ENCODE peak calls at places on chromosome 21, in five cellular contexts. K is AG09309, A is HCT116, P is NCI-H774, B is AG04450. Q is an unnamed sample.

GRCh38 chr21:37513383-37513782 is 146.8 kb downstream of the DYRK1A start:
- DNase-seq in B (no peak), P (no peak), K (no peak), A (no peak), Q (no peak)

GRCh38 chr21:43645414-43645891 is 13.8 kb downstream of the HSF2BP start:
- DNase-seq in P (no peak), A (no peak), K (peak), B (peak), Q (peak)

GRCh38 chr21:29762570-29763082 is 177.2 kb downstream of the GRIK1 start:
- DNase-seq in K (no peak), P (no peak), B (no peak), A (no peak), Q (no peak)

GRCh38 chr21:44802396-44803153 is 955 bp upstream of the UBE2G2 start:
- DNase-seq in K (no peak), B (no peak), A (no peak), P (no peak), Q (no peak)

GRCh38 chr21:17441370-17441769 is 71.5 kb upstream of the CXADR start:
- DNase-seq in B (no peak), P (peak), A (no peak), K (no peak), Q (no peak)

GRCh38 chr21:31500071-31500470 is 156.0 kb upstream of the TIAM1 start:
- DNase-seq in A (no peak), K (no peak), B (no peak), P (no peak), Q (no peak)

GRCh38 chr21:37240978-37241377 is 26.2 kb downstream of the VPS26C start:
- DNase-seq in B (no peak), K (no peak), P (no peak), A (no peak), Q (no peak)

GRCh38 chr21:29504751-29505321 is 206.1 kb downstream of the BACH1 start:
- DNase-seq in B (peak), P (no peak), K (no peak), A (no peak), Q (no peak)

GRCh38 chr21:44989538-44989888 is 49.7 kb downstream of the SLX9 start:
- DNase-seq in P (no peak), K (no peak), B (peak), A (no peak), Q (no peak)

GRCh38 chr21:45029968-45030636 is 44.3 kb upstream of the ADARB1 start:
- DNase-seq in B (no peak), A (no peak), K (no peak), P (no peak), Q (no peak)

GRCh38 chr21:33657124-33657842 is 15.0 kb downstream of the ITSN1 start:
- DNase-seq in B (no peak), P (no peak), A (no peak), K (no peak), Q (no peak)

GRCh38 chr21:25506887-25507286 is 100.4 kb downstream of the MRPL39 start:
- DNase-seq in A (no peak), K (no peak), B (peak), P (peak), Q (no peak)

GRCh38 chr21:36854391-36854790 is 112.1 kb downstream of the HLCS start:
- DNase-seq in A (no peak), P (no peak), K (no peak), B (no peak), Q (peak)

GRCh38 chr21:45379901-45380330 is 25.0 kb upstream of the COL18A1 start:
- DNase-seq in B (no peak), P (no peak), K (no peak), A (no peak), Q (no peak)

GRCh38 chr21:36166705-36167104 is 10.1 kb downstream of the DOP1B start:
- DNase-seq in B (no peak), K (no peak), P (no peak), A (no peak), Q (no peak)

GRCh38 chr21:44353200-44353970 is at the start of gene TRPM2:
- DNase-seq in A (no peak), K (no peak), P (no peak), B (no peak), Q (peak)

GRCh38 chr21:34724131-34724856 is 55.5 kb downstream of the CLIC6 start:
- DNase-seq in P (no peak), B (no peak), K (no peak), A (no peak), Q (no peak)

GRCh38 chr21:41580758-41581554 is 73.0 kb upstream of the TMPRSS2 start:
- DNase-seq in K (no peak), B (no peak), P (no peak), A (no peak), Q (no peak)

GRCh38 chr21:36199021-36199420 is 42.4 kb downstream of the DOP1B start:
- DNase-seq in A (no peak), K (no peak), P (no peak), B (no peak), Q (no peak)

GRCh38 chr21:14403681-14404318 is 20.9 kb upstream of the HSPA13 start:
- DNase-seq in A (peak), K (peak), P (peak), B (no peak), Q (peak)

GRCh38 chr21:39079617-39080016 is 103.6 kb downstream of the PSMG1 start:
- DNase-seq in A (no peak), B (no peak), K (no peak), P (no peak), Q (peak)

GRCh38 chr21:15826908-15827601 is 97.3 kb downstream of the USP25 start:
- DNase-seq in P (no peak), B (no peak), A (no peak), K (no peak), Q (no peak)

GRCh38 chr21:36565616-36566015 is 85.7 kb upstream of the CLDN14 start:
- DNase-seq in P (no peak), A (no peak), K (no peak), B (no peak), Q (no peak)

GRCh38 chr21:36704958-36705678 is 6.2 kb downstream of the SIM2 start:
- DNase-seq in A (no peak), B (no peak), K (no peak), P (no peak), Q (no peak)

GRCh38 chr21:35868005-35868868 is 192.1 kb downstream of the SETD4 start:
- DNase-seq in A (no peak), K (no peak), B (no peak), P (no peak), Q (no peak)

GRCh38 chr21:44653656-44654575 is 543 bp downstream of the KRTAP12-4 start:
- DNase-seq in P (no peak), A (no peak), B (no peak), K (no peak), Q (no peak)

GRCh38 chr21:38524168-38525153 is 26.2 kb upstream of the ERG start:
- DNase-seq in A (no peak), K (no peak), P (peak), B (no peak), Q (no peak)

GRCh38 chr21:21137986-21138385 is 139.8 kb downstream of the NCAM2 start:
- DNase-seq in A (no peak), P (no peak), K (no peak), B (peak), Q (no peak)

GRCh38 chr21:14259669-14260458 is 43.9 kb downstream of the RBM11 start:
- DNase-seq in P (peak), A (peak), B (no peak), K (peak), Q (peak)